ENCODE peak calls at places on chromosomes 16 and 17, in six cellular contexts. E, P, H, S, T and Z are unnamed samples.

GRCh38 chr17:81026266-81027036 is 8.5 kb upstream of the BAIAP2 start:
- DNase-seq in E (no peak), P (no peak), H (no peak), S (peak), T (no peak), Z (no peak)

GRCh38 chr16:23145608-23146007 is 3.6 kb downstream of the USP31 start:
- DNase-seq in E (no peak), P (peak), H (peak), S (no peak), T (no peak), Z (no peak)

GRCh38 chr17:54898576-54898975 is 2.1 kb upstream of the TOM1L1 start:
- DNase-seq in E (no peak), P (no peak), H (no peak), S (no peak), T (no peak), Z (no peak)

GRCh38 chr16:1938316-1938715 is 4.7 kb downstream of the MSRB1 start:
- DNase-seq in E (no peak), P (no peak), H (no peak), S (no peak), T (no peak), Z (no peak)

GRCh38 chr17:67004191-67004590 is 39.7 kb downstream of the CACNG4 start:
- DNase-seq in E (no peak), P (no peak), H (no peak), S (no peak), T (no peak), Z (no peak)

GRCh38 chr16:47578033-47578432 is 116.9 kb downstream of the PHKB start:
- DNase-seq in E (no peak), P (no peak), H (no peak), S (no peak), T (no peak), Z (no peak)

GRCh38 chr17:63140255-63140654 is 174.2 kb downstream of the TANC2 start:
- DNase-seq in E (no peak), P (peak), H (no peak), S (no peak), T (no peak), Z (no peak)

GRCh38 chr16:82340531-82340930 is 170.5 kb upstream of the MPHOSPH6 start:
- DNase-seq in E (no peak), P (no peak), H (no peak), S (no peak), T (no peak), Z (no peak)

GRCh38 chr17:43755389-43755875 is 3.2 kb downstream of the SOST start:
- DNase-seq in E (no peak), P (peak), H (no peak), S (no peak), T (no peak), Z (no peak)

GRCh38 chr16:67235816-67236547 is 9.1 kb downstream of the TMEM208 start:
- DNase-seq in E (no peak), P (no peak), H (no peak), S (peak), T (no peak), Z (no peak)

GRCh38 chr16:66489818-66490217 is 60.1 kb downstream of the TK2 start:
- DNase-seq in E (no peak), P (no peak), H (no peak), S (no peak), T (peak), Z (no peak)

GRCh38 chr17:76384222-76384986 is at the start of gene SPHK1:
- DNase-seq in E (peak), P (peak), H (peak), S (peak), T (peak), Z (no peak)

GRCh38 chr17:18102640-18103039 is 5.9 kb upstream of the MYO15A start:
- DNase-seq in E (no peak), P (no peak), H (no peak), S (no peak), T (peak), Z (no peak)

GRCh38 chr16:2770057-2770780 is 6.9 kb downstream of the ELOB start:
- DNase-seq in E (peak), P (no peak), H (peak), S (no peak), T (no peak), Z (no peak)

GRCh38 chr17:37137906-37138413 is 189.2 kb downstream of the AATF start:
- DNase-seq in E (no peak), P (no peak), H (no peak), S (no peak), T (no peak), Z (no peak)

GRCh38 chr17:9002236-9002609 is 19.1 kb upstream of the NTN1 start:
- DNase-seq in E (no peak), P (no peak), H (no peak), S (no peak), T (no peak), Z (no peak)

GRCh38 chr17:3002538-3003301 is 60.7 kb downstream of the OR1D5 start:
- DNase-seq in E (peak), P (no peak), H (no peak), S (peak), T (peak), Z (no peak)

GRCh38 chr17:37605813-37606505 is 3.3 kb downstream of the SYNRG start:
- DNase-seq in E (no peak), P (no peak), H (no peak), S (no peak), T (peak), Z (peak)

GRCh38 chr16:87062569-87063442 is 254.4 kb downstream of the C16orf95 start:
- DNase-seq in E (peak), P (peak), H (peak), S (no peak), T (peak), Z (no peak)

GRCh38 chr17:50094753-50095616 is at the start of gene PDK2:
- DNase-seq in E (peak), P (peak), H (peak), S (peak), T (peak), Z (peak)

GRCh38 chr16:4261557-4262172 is 11.2 kb downstream of the TFAP4 start:
- DNase-seq in E (peak), P (peak), H (peak), S (peak), T (no peak), Z (no peak)

GRCh38 chr17:290121-290521 is 62.5 kb downstream of the RPH3AL start:
- DNase-seq in E (no peak), P (no peak), H (no peak), S (peak), T (peak), Z (no peak)
- TF ChIP-seq CTCF in E (no peak), P (no peak), H (no peak), S (no peak), T (no peak), Z (no peak)

GRCh38 chr16:68264128-68265077 is at the start of gene SLC7A6:
- DNase-seq in E (peak), P (peak), H (peak), S (peak), T (peak), Z (no peak)
- H3K4me3 ChIP-seq in E (peak), P (peak), H (peak), S (peak), T (peak), Z (peak)

GRCh38 chr16:21100447-21100846 is 50.2 kb downstream of the DNAH3 start:
- DNase-seq in E (no peak), P (peak), H (peak), S (no peak), T (no peak), Z (no peak)

GRCh38 chr16:21097151-21097550 is 53.5 kb downstream of the DNAH3 start:
- DNase-seq in E (no peak), P (no peak), H (no peak), S (no peak), T (no peak), Z (no peak)

GRCh38 chr16:21104124-21104860 is 46.4 kb downstream of the DNAH3 start:
- DNase-seq in E (no peak), P (no peak), H (no peak), S (no peak), T (no peak), Z (no peak)

GRCh38 chr16:21101631-21102420 is 48.8 kb downstream of the DNAH3 start:
- DNase-seq in E (peak), P (peak), H (peak), S (no peak), T (peak), Z (no peak)
- TF ChIP-seq CTCF in E (peak), P (peak), H (peak), S (peak), T (no peak), Z (peak)

DNA sequence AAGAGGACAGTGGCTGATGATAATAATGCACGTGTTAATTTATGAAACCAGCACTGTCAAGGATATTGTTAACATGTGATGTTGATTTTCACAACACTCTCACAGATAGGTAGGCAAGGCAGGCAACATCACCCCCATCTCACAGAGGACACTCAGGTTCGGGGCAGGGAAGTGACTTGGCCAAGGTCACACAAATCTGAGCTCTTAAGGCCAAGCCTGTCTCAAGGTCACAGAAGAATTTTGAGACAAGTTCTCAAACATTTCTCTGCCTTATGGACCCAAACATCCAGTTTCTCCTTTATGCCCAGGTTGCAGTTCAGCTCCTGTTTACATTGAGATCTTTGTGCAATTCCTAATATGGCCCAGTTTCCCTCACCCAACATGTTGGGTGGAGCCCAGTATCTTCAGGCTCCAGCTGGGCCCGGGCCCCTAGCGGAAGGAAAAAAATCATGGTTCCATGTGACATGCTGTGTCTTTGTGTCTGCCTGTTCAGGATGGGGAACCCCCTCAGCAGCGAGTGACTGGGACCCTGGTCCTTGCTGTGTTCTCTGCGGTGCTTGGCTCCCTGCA is 1.3 kb downstream of the SLC2A4 start:
- DNase-seq in E (no peak), P (no peak), H (no peak), S (no peak), T (no peak), Z (no peak)
- H3K4me3 ChIP-seq in E (peak), P (no peak), H (no peak), S (no peak), T (peak), Z (no peak)

GRCh38 chr17:1485311-1485747 is 7.2 kb downstream of the MYO1C start:
- DNase-seq in E (peak), P (peak), H (peak), S (no peak), T (peak), Z (no peak)

GRCh38 chr17:1485748-1486376 is 6.6 kb downstream of the MYO1C start:
- DNase-seq in E (peak), P (peak), H (peak), S (peak), T (peak), Z (no peak)

GRCh38 chr17:1484060-1484535 is 8.4 kb downstream of the MYO1C start:
- DNase-seq in E (no peak), P (no peak), H (no peak), S (peak), T (no peak), Z (no peak)

GRCh38 chr17:1482686-1483445 is 9.6 kb downstream of the MYO1C start:
- DNase-seq in E (no peak), P (no peak), H (no peak), S (peak), T (no peak), Z (no peak)

DNA sequence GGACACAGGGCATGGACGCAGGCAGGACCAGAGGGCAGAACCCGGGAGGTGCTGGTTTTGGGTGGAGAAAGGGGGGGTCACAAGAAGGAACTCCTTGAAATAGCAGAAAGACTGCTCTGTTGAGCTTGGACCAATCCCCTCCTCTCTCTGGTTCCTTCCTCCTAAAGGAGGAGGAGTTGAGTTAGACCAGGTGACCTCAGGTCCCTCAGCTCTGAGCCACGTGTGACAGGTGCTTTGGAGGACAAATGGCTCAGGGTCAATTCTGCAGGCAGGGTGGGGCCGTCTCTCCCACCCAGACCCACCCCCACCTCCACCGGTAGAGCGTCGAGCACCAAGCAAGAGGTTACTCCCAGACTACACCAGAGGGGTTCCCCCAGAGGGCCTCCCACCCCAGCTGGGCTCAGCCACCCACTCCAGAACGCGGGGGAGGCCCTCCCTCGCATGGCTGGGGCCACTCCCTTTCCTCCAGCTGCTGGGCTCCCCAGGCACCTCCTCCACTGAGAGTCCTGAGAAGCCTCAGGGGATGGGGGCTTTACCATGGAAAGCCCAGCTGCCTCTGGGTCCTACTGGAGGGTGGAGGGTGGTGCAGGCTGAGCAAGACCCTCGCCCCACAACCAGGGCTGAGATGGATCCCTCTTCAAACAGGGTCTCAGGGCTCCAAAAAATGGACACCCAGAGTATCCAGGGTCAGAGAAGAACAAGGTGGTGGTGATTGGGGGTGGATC is 7.7 kb downstream of the MYO1C start:
- DNase-seq in E (peak), P (peak), H (peak), S (peak), T (peak), Z (no peak)
- TF ChIP-seq CTCF in E (peak), P (no peak), H (no peak), S (no peak), T (no peak), Z (peak)

GRCh38 chr17:46162871-46163270 is 30.4 kb downstream of the KANSL1 start:
- DNase-seq in E (no peak), P (no peak), H (no peak), S (no peak), T (no peak), Z (no peak)

GRCh38 chr17:46159686-46160085 is 33.5 kb downstream of the KANSL1 start:
- DNase-seq in E (no peak), P (no peak), H (no peak), S (no peak), T (no peak), Z (peak)

GRCh38 chr17:46158323-46159296 is 34.6 kb downstream of the KANSL1 start:
- DNase-seq in E (peak), P (no peak), H (no peak), S (no peak), T (no peak), Z (no peak)

GRCh38 chr17:46157443-46158107 is 35.7 kb downstream of the KANSL1 start:
- DNase-seq in E (no peak), P (no peak), H (no peak), S (no peak), T (no peak), Z (no peak)

DNA sequence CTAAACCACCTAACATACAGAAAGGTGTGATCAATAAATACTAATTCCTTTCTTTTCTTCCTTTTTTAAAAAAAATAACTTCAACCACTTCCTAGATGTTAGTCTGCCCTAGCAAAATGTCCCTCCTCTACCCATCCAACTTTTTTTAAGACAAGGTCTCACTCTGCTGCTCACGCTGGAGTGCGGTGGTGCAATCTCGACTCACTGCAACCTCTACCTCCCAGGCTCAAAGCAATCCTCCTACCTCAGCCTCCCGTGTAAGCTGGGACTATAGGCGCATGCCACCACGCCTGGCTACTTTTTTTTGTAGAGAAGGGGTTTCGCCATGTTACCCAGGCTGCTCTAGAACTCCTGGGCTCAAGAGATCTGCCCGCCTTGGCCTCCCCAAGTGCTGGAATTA is 33.1 kb downstream of the KANSL1 start:
- DNase-seq in E (no peak), P (no peak), H (no peak), S (no peak), T (no peak), Z (no peak)
- H3K4me3 ChIP-seq in E (no peak), P (no peak), H (no peak), S (no peak), T (no peak), Z (no peak)

GRCh38 chr17:27747462-27748359 is 52.6 kb downstream of the NOS2 start:
- DNase-seq in E (no peak), P (no peak), H (peak), S (no peak), T (no peak), Z (no peak)
- TF ChIP-seq CTCF in E (peak), P (peak), H (no peak), S (peak), T (no peak), Z (peak)

GRCh38 chr16:19883296-19883951 is 1.2 kb downstream of the GPRC5B start:
- DNase-seq in E (no peak), P (no peak), H (no peak), S (no peak), T (no peak), Z (no peak)
- H3K4me3 ChIP-seq in E (no peak), P (peak), H (peak), S (peak), T (peak), Z (peak)

DNA sequence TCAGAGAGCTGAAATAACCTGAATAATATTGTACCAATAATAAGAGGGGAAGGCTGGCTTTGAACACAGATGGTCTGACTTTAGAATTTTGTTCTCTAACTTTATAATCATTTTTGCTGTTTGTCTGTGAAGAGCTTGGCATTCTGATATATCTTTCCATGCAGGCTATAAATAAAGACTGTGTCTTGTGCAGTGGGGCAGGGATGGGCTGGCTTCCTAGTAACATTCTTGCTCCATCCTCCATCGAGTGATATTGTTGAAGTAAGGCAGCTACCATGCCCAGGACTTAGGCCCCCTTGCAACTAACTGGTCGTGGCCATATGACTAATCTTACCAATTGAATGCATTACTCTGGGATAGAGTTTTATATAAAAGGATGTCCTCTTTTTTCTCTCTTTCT is 234.7 kb upstream of the IRX3 start:
- DNase-seq in E (no peak), P (no peak), H (no peak), S (no peak), T (no peak), Z (no peak)
- TF ChIP-seq CTCF in E (no peak), P (no peak), H (no peak), S (no peak), T (no peak), Z (no peak)

DNA sequence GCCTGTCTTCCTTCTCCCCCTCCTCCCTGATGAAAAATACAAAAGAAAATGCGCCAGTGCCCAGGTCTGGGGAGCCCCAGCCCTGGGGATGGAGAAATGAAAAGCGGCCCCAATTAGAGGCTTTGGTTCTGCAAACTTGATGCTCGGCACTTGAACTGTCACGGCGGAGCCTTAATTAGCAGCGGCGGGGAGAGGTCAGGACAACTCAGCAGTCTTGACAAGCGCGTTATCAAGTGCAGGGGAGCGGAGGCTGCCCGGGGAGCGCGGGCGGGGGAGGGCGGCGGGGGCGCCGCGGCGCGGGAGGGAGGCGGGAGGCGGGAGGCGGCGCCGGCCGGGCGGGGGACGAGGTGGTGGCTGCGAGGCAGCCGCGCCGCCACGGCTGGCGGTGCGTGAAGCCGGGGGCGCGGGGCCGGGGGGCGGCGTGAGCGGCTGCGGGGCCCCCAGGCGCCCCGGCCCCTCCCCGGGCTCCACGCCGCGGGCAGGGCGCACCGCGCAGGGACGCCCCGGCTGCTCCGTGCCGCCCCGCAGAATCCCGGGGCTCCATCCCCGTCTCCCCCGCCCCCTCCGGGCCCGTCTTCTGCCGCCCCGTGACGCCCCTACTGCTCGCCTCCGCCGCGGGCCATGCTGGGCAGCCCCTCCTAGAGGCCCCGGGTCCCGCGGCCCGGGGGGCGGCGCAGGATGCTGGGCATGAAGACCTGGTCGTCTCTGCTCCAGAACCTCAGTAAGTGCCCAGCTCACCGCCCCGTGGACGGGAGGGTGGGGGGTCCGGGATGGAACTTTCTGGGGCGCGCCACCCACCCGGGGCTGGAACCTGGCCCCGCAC is 150.5 kb upstream of the GSE1 start:
- DNase-seq in E (peak), P (no peak), H (no peak), S (peak), T (no peak), Z (no peak)
- H3K4me3 ChIP-seq in E (peak), P (no peak), H (peak), S (peak), T (peak), Z (peak)